ENCODE peak calls at places on chromosomes 7 and 10, in eight cellular contexts. B is GF-D8; P is retina; K is BJ; Y is NCI-H2081; V is activated CD4-positive, alpha-beta T cell treated with anti-CD3 and anti-CD28 coated beads for 24 hours; N is kidney tubule cell; D is NCI-H774. G is an unnamed sample.

GRCh38 chr7:107154826-107155225 is 14.0 kb upstream of the HBP1 start:
- DNase-seq in B (no peak), P (no peak), K (no peak), Y (no peak), V (no peak), N (no peak), D (no peak), G (no peak)

GRCh38 chr10:81026597-81026996 is 488.9 kb downstream of the SH2D4B start:
- DNase-seq in B (no peak), P (no peak), K (no peak), Y (no peak), V (no peak), N (peak; percentile 80), D (no peak), G (no peak)

GRCh38 chr10:121326905-121327304 is 271.3 kb downstream of the FGFR2 start:
- DNase-seq in B (no peak), P (no peak), K (no peak), Y (no peak), V (no peak), N (no peak), D (no peak), G (no peak)

GRCh38 chr7:71145906-71146901 is 14.3 kb downstream of the GALNT17 start:
- DNase-seq in B (no peak), P (peak; percentile 46), K (no peak), Y (no peak), V (no peak), N (no peak), D (no peak), G (no peak)

GRCh38 chr7:29342761-29343160 is 148.2 kb downstream of the CHN2 start:
- DNase-seq in B (no peak), P (no peak), K (no peak), Y (no peak), V (no peak), N (peak; percentile 76), D (no peak), G (no peak)

GRCh38 chr7:129713544-129713943 is 102.0 kb downstream of the NRF1 start:
- DNase-seq in B (no peak), P (no peak), K (no peak), Y (no peak), V (no peak), N (no peak), D (no peak), G (no peak)

GRCh38 chr10:65751896-65752295 is 1173.9 kb upstream of the LRRTM3 start:
- DNase-seq in B (no peak), P (no peak), K (no peak), Y (no peak), V (no peak), N (no peak), D (no peak), G (no peak)

GRCh38 chr7:115940462-115941060 is 90.0 kb downstream of the TFEC start:
- DNase-seq in B (no peak), P (no peak), K (no peak), Y (no peak), V (no peak), N (no peak), D (no peak), G (no peak)

GRCh38 chr10:6299234-6299633 is 96.5 kb downstream of the PFKFB3 start:
- DNase-seq in B (no peak), P (no peak), K (no peak), Y (no peak), V (no peak), N (peak; percentile 99), D (no peak), G (peak; percentile 41)

GRCh38 chr10:112601214-112602090 is 154.4 kb downstream of the VTI1A start:
- DNase-seq in B (no peak), P (no peak), K (no peak), Y (no peak), V (no peak), N (no peak), D (no peak), G (no peak)

GRCh38 chr7:34995757-34996156 is 41.5 kb downstream of the DPY19L1 start:
- DNase-seq in B (no peak), P (no peak), K (no peak), Y (no peak), V (no peak), N (no peak), D (no peak), G (no peak)

GRCh38 chr7:106369816-106370215 is 85.0 kb upstream of the NAMPT start:
- DNase-seq in B (no peak), P (no peak), K (no peak), Y (no peak), V (no peak), N (no peak), D (no peak), G (no peak)

GRCh38 chr7:66146701-66147100 is 32.1 kb downstream of the CRCP start:
- DNase-seq in B (no peak), P (no peak), K (no peak), Y (no peak), V (no peak), N (no peak), D (no peak), G (no peak)

GRCh38 chr7:53151496-53151895 is 116.1 kb downstream of the POM121L12 start:
- DNase-seq in B (no peak), P (no peak), K (no peak), Y (no peak), V (no peak), N (no peak), D (no peak), G (no peak)

GRCh38 chr7:155580367-155580766 is 34.0 kb upstream of the CNPY1 start:
- DNase-seq in B (no peak), P (no peak), K (no peak), Y (no peak), V (no peak), N (peak; percentile 10), D (no peak), G (peak; percentile 17)

GRCh38 chr10:6119423-6119822 is 30.6 kb downstream of the RBM17 start:
- DNase-seq in B (no peak), P (no peak), K (no peak), Y (no peak), V (no peak), N (peak; percentile 83), D (no peak), G (no peak)

GRCh38 chr7:90708841-90709317 is 112.8 kb downstream of the CDK14 start:
- DNase-seq in B (no peak), P (peak; percentile 49), K (no peak), Y (peak; percentile 14), V (no peak), N (peak; percentile 64), D (no peak), G (peak; percentile 0)

GRCh38 chr10:14758994-14759664 is 15.6 kb downstream of the FAM107B start:
- DNase-seq in B (no peak), P (no peak), K (no peak), Y (no peak), V (no peak), N (peak; percentile 30), D (no peak), G (no peak)